ENCODE peak calls at places on chromosome 19, in four cellular contexts. A is endothelial cell, X is HT-29, T is erythroblast. J is an unnamed sample.

GRCh38 chr19:42619271-42619670 is 24.5 kb upstream of the CEACAM8 start:
- DNase-seq in A (no peak), X (no peak), T (no peak), J (no peak)

GRCh38 chr19:7504684-7505083 is 11.2 kb upstream of the ZNF358 start:
- DNase-seq in A (no peak), X (no peak), T (peak; percentile 86), J (no peak)

GRCh38 chr19:8224394-8225145 is 15.4 kb downstream of the CERS4 start:
- DNase-seq in A (no peak), X (no peak), T (no peak), J (no peak)

GRCh38 chr19:11694533-11695439 is 44.0 kb downstream of the ZNF823 start:
- DNase-seq in A (peak; percentile 88), X (peak; percentile 90), T (peak; percentile 86), J (peak; percentile 93)

GRCh38 chr19:42199440-42200115 is 17.9 kb downstream of the DEDD2 start:
- DNase-seq in A (no peak), X (no peak), T (peak; percentile 85), J (peak; percentile 32)

GRCh38 chr19:34226036-34226435 is 28.3 kb upstream of the GARRE1 start:
- DNase-seq in A (no peak), X (no peak), T (no peak), J (no peak)

GRCh38 chr19:2422951-2423880 is 4.2 kb downstream of the TIMM13 start:
- DNase-seq in A (no peak), X (no peak), T (no peak), J (no peak)

GRCh38 chr19:9913237-9914000 is 22.9 kb downstream of the OLFM2 start:
- DNase-seq in A (peak; percentile 51), X (no peak), T (no peak), J (no peak)

GRCh38 chr19:52695996-52696395 is 38.8 kb downstream of the ZNF611 start:
- DNase-seq in A (no peak), X (no peak), T (no peak), J (no peak)

GRCh38 chr19:56066152-56067023 is 54.7 kb downstream of the ZNF787 start:
- DNase-seq in A (peak; percentile 80), X (peak; percentile 93), T (peak; percentile 75), J (peak; percentile 62)

GRCh38 chr19:53892981-53893325 is 11.0 kb downstream of the PRKCG start:
- DNase-seq in A (no peak), X (peak; percentile 50), T (no peak), J (no peak)

GRCh38 chr19:4748185-4748584 is 24.5 kb upstream of the DPP9 start:
- DNase-seq in A (no peak), X (no peak), T (no peak), J (no peak)

GRCh38 chr19:38661996-38662395 is 14.5 kb downstream of the ACTN4 start:
- DNase-seq in A (no peak), X (peak; percentile 100), T (no peak), J (peak; percentile 85)

GRCh38 chr19:40862785-40863184 is 12.5 kb upstream of the CYP2A6 start:
- DNase-seq in A (no peak), X (no peak), T (no peak), J (no peak)

GRCh38 chr19:7366701-7367420 is 18.1 kb downstream of the ARHGEF18 start:
- DNase-seq in A (no peak), X (peak; percentile 48), T (peak; percentile 61), J (peak; percentile 66)

GRCh38 chr19:50567052-50567841 is 988 bp downstream of the LRRC4B start:
- DNase-seq in A (no peak), X (no peak), T (no peak), J (no peak)

GRCh38 chr19:51179297-51179696 is 37.2 kb downstream of the SIGLEC7 start:
- DNase-seq in A (peak; percentile 10), X (no peak), T (no peak), J (no peak)

GRCh38 chr19:13028027-13028426 is 32.8 kb downstream of the NFIX start:
- DNase-seq in A (no peak), X (no peak), T (no peak), J (no peak)

GRCh38 chr19:16899566-16900075 is 10.8 kb downstream of the F2RL3 start:
- DNase-seq in A (peak; percentile 60), X (peak; percentile 22), T (peak; percentile 68), J (peak; percentile 16)

GRCh38 chr19:39771751-39772150 is 6.9 kb upstream of the LEUTX start:
- DNase-seq in A (no peak), X (no peak), T (no peak), J (no peak)

GRCh38 chr19:45070861-45071544 is 5.3 kb downstream of the ZNF296 start:
- DNase-seq in A (no peak), X (no peak), T (no peak), J (no peak)